ENCODE peak calls at places on chromosomes 2 and 18, in six cellular contexts. A is stomach, Y is MM.1S, N is hepatocyte, R is heart right ventricle, I is WERI-Rb-1. O is an unnamed sample. For H3K36me3, the result is how much of the 10 kb centered on the place peaks cover.

GRCh38 chr18:69205925-69206324 is 194.8 kb upstream of the DOK6 start:
- DNase-seq in A (no peak), Y (no peak), N (no peak), R (no peak), I (no peak), O (no peak)

GRCh38 chr2:236250286-236250685 is 13.9 kb downstream of the ASB18 start:
- DNase-seq in A (no peak), Y (no peak), N (no peak), R (no peak), I (no peak), O (no peak)

GRCh38 chr2:174573621-174574081 is 24.0 kb downstream of the WIPF1 start:
- DNase-seq in A (no peak), Y (no peak), N (no peak), R (no peak), I (no peak), O (no peak)

GRCh38 chr2:101474752-101475384 is at the start of gene RFX8:
- DNase-seq in A (no peak), Y (no peak), N (peak), R (peak), I (no peak), O (no peak)

GRCh38 chr2:79776461-79777146 is 263.8 kb downstream of the CTNNA2 start:
- DNase-seq in A (no peak), Y (no peak), N (peak), R (no peak), I (peak), O (no peak)

GRCh38 chr2:39068757-39069515 is 51.9 kb downstream of the SOS1 start:
- DNase-seq in A (no peak), Y (no peak), N (no peak), R (no peak), I (no peak), O (no peak)

GRCh38 chr2:23484767-23485166 is 99.8 kb downstream of the KLHL29 start:
- DNase-seq in A (no peak), Y (no peak), N (no peak), R (no peak), I (no peak), O (no peak)

GRCh38 chr18:70195852-70196434 is 9.5 kb downstream of the RTTN start:
- DNase-seq in A (no peak), Y (peak), N (peak), R (peak), I (no peak), O (no peak)

GRCh38 chr2:223889133-223889769 is 51.9 kb upstream of the AP1S3 start:
- DNase-seq in A (no peak), Y (no peak), N (no peak), R (no peak), I (no peak), O (no peak)

GRCh38 chr2:28764909-28765308 is 13.3 kb downstream of the PPP1CB start:
- DNase-seq in A (no peak), Y (no peak), N (no peak), R (no peak), I (no peak), O (no peak)

DNA sequence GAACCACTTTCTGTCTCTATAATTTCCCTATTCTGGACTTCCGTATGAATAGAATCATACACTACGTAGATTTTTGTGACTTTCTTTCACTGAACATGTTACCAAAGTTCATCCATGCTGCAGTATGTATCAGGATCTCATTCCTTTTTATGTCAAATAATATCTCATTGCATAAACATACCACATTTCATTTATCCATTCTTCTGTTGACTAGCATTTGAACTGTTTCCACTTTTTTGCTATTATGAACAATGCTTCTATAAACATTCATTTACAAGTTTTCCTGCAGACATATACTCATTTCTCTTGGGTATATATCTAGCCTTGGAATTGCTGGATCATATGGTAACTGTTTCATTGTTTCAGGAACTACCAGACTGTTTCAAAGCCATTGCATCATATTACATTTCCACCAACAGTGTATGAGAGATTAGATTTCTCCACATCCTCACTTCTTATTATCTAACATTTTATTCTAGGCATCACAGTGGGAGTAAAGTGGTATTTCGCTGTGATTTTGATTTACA is 186.2 kb downstream of the DYM start:
- DNase-seq in A (no peak), Y (no peak), N (no peak), R (no peak), I (no peak), O (no peak)
- H3K36me3 ChIP-seq in A (under half), Y (under half), N (under half), R (under half), I (under half), O (under half)

GRCh38 chr2:120735750-120736170 is at the start of gene GLI2:
- DNase-seq in A (peak), Y (peak), N (peak), R (peak), I (peak), O (peak)
- H3K4me3 ChIP-seq in A (peak), Y (peak), N (peak), R (peak), I (peak), O (no peak)

DNA sequence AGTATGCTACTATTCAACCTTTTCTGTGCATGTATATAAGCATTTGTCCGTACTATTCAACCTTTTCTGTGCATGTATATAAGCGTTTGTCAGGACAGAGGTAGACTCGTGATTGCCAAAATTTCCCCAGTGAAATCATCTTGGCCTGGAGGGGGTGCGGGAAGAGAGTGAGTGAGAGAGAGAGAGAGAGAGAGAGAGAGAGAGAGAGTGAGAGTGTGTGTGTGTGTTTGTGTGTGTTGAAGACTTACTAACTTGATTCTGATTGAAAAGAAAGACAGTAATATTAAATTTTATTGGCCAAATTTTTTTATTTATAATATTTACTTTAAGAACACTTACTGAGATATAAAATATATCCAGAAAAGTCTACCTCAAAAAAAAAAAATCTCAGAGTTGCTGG is 19.1 kb downstream of the FAM117B start:
- DNase-seq in A (no peak), Y (no peak), N (no peak), R (no peak), I (no peak), O (no peak)
- H3K36me3 ChIP-seq in A (under half), Y (under half), N (under half), R (under half), I (under half), O (under half)

DNA sequence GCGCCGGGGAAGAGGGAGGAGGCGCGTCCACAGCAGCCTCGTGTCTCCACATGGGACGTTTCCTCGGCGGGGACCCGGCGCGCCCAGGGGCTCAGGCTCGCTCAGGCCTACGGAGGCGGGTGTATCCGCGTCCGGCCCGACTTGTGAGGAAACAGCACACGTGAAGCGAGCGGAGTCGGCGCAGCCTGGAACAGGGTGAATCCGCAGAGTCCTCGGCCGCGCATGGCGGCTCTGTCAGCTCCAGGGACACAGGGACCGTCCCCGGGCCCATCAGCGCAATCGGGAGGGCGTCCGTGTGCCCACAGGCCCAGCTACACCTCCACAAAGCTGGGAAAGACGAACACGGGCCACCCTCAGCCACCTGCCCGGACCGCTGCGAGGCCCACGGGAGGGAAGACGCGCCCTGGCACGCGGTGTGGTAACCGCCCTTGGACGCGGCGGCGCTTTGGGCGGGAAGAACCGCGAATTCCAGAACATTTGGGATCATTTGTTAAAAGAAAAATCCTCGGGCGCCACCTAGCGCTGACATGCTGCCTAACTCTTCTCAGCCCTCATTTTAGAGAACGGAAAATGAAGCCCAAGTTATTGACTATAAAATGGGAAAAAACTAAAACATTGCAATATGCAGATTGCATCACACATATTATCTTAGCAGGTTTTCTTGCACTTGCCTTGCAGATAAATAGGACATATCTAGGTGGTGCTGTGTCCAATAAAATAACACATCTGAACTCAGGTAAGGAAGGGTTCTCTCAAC is 40.4 kb downstream of the TMEM18 start:
- DNase-seq in A (peak), Y (no peak), N (peak), R (peak), I (peak), O (peak)
- H3K4me3 ChIP-seq in A (peak), Y (no peak), N (no peak), R (peak), I (no peak), O (no peak)

DNA sequence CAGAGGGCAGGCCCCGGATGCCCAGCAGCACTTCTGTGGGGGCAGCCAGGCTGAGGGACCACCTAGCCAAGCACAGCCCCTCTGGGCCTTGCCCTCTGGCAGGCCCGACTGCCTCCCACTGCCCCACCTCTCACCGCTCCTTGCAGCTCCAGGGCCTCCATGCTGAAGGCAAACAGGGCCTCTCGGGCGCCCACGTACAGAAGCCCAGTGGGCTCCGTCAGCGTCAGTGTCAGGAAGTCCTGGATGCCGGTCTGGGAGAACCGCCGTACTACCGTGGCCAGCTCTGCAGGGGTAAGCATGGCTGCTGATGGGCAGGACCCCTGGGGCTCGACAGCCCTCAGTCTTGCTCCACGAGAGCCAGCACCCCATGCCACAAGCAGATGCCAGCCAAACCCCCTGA is 3.7 kb downstream of the SEMA4C start:
- DNase-seq in A (no peak), Y (no peak), N (no peak), R (no peak), I (no peak), O (no peak)
- H3K36me3 ChIP-seq in A (half or more), Y (under half), N (under half), R (half or more), I (half or more), O (under half)

GRCh38 chr2:241009191-241009590 is 10.8 kb downstream of the SNED1 start:
- DNase-seq in A (no peak), Y (no peak), N (peak), R (no peak), I (no peak), O (no peak)

GRCh38 chr2:241010531-241011295 is 12.3 kb downstream of the SNED1 start:
- DNase-seq in A (no peak), Y (no peak), N (no peak), R (no peak), I (no peak), O (no peak)

GRCh38 chr2:241008711-241009121 is 10.3 kb downstream of the SNED1 start:
- DNase-seq in A (peak), Y (no peak), N (peak), R (no peak), I (no peak), O (no peak)

GRCh38 chr2:241011296-241011600 is 12.8 kb downstream of the SNED1 start:
- DNase-seq in A (peak), Y (no peak), N (peak), R (no peak), I (no peak), O (no peak)

GRCh38 chr2:241009601-241010530 is 11.4 kb downstream of the SNED1 start:
- DNase-seq in A (peak), Y (no peak), N (peak), R (no peak), I (no peak), O (no peak)
- H3K4me3 ChIP-seq in A (peak), Y (no peak), N (no peak), R (peak), I (no peak), O (no peak)

GRCh38 chr2:201630577-201630976 is 12.7 kb downstream of the TMEM237 start:
- DNase-seq in A (no peak), Y (no peak), N (no peak), R (no peak), I (no peak), O (no peak)

GRCh38 chr2:201631041-201631440 is 12.3 kb downstream of the TMEM237 start:
- DNase-seq in A (no peak), Y (no peak), N (no peak), R (no peak), I (peak), O (no peak)

GRCh38 chr2:201633862-201634261 is 9.4 kb downstream of the TMEM237 start:
- DNase-seq in A (no peak), Y (no peak), N (no peak), R (no peak), I (no peak), O (no peak)

GRCh38 chr2:201628545-201628944 is 14.8 kb downstream of the TMEM237 start:
- DNase-seq in A (no peak), Y (no peak), N (no peak), R (no peak), I (no peak), O (no peak)
- H3K36me3 ChIP-seq in A (under half), Y (under half), N (under half), R (half or more), I (half or more), O (under half)

DNA sequence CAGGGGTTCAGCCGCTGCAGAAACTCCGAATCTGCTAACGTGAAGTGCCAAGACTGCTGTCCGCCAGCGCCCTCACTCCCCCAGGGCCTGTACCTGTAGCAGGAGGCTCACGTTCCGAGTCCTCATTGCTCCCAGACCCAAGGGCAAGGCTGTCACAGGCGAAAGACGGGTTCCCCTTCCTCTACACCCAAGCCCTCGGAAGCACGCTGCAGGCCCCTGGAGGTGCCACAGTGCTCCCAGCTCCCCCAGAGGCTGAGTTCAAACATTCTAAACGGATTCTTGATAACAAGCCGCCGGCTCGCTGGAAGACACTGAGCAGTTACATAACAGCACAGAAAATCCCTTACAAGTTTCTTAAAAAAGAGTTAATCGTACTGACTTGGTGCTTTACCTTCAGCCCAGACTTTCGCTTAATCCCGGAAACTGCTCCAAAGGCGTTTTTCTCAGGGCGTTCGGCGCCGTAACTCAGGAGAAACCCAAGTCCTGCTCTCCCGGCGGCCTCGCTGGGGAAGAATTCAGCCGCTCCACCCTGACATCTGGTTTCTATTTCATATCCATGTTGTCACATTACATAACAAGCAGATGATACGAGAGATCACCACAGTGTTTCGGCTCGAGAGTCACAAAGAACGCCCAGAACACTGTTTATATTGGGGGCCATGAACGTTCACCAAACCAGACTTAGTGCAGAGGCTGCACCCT is 92.0 kb downstream of the HDAC4 start:
- DNase-seq in A (peak), Y (no peak), N (peak), R (no peak), I (no peak), O (no peak)
- H3K4me3 ChIP-seq in A (peak), Y (no peak), N (no peak), R (peak), I (no peak), O (no peak)

GRCh38 chr2:200814917-200815316 is 3.2 kb downstream of the BZW1 start:
- DNase-seq in A (no peak), Y (no peak), N (no peak), R (no peak), I (no peak), O (no peak)
- H3K36me3 ChIP-seq in A (half or more), Y (under half), N (under half), R (half or more), I (half or more), O (under half)

GRCh38 chr2:2121887-2122286 is 209.2 kb downstream of the MYT1L start:
- DNase-seq in A (no peak), Y (no peak), N (no peak), R (no peak), I (no peak), O (no peak)

GRCh38 chr2:2123259-2123658 is 207.8 kb downstream of the MYT1L start:
- DNase-seq in A (no peak), Y (no peak), N (no peak), R (no peak), I (no peak), O (no peak)

GRCh38 chr2:2127474-2127873 is 203.6 kb downstream of the MYT1L start:
- DNase-seq in A (no peak), Y (no peak), N (no peak), R (no peak), I (no peak), O (no peak)
- H3K4me3 ChIP-seq in A (no peak), Y (no peak), N (no peak), R (no peak), I (no peak), O (no peak)

O was measured in GM06990.